ENCODE peak calls at places on chromosomes 13 and 19, in seven cellular contexts. O is nucleus accumbens; Y is A549; G is activated CD4-positive, alpha-beta T cell treated with anti-CD3 and anti-CD28 coated beads for 1 hour; A is effector memory CD4-positive, alpha-beta T cell; F is fibroblast of pulmonary artery; J is NCI-H1417. V is an unnamed sample.

GRCh38 chr13:25214371-25215252 is 42.5 kb upstream of the AMER2 start:
- DNase-seq in J (no peak), G (no peak), O (no peak), F (peak; percentile 55), Y (peak; percentile 2), A (no peak), V (no peak)

GRCh38 chr19:28960586-28960985 is 252.4 kb downstream of the UQCRFS1 start:
- DNase-seq in Y (no peak), J (no peak), O (no peak), G (no peak), A (no peak), F (no peak), V (no peak)

GRCh38 chr19:51607920-51608562 is 22.2 kb downstream of the SIGLEC5 start:
- DNase-seq in G (peak; percentile 22), J (no peak), A (no peak), F (peak; percentile 85), O (no peak), Y (peak; percentile 72), V (peak; percentile 18)

GRCh38 chr13:101523732-101524131 is 71.3 kb downstream of the ITGBL1 start:
- DNase-seq in A (no peak), J (no peak), F (peak; percentile 39), G (no peak), Y (no peak), O (no peak), V (no peak)

GRCh38 chr19:18308051-18308947 is 14.6 kb downstream of the LSM4 start:
- DNase-seq in G (no peak), F (no peak), Y (no peak), A (no peak), O (no peak), J (no peak), V (no peak)

GRCh38 chr19:42563352-42564210 is 31.1 kb downstream of the CEACAM8 start:
- DNase-seq in A (no peak), Y (peak; percentile 76), J (peak; percentile 57), G (no peak), O (no peak), F (peak; percentile 58), V (no peak)

GRCh38 chr13:39038569-39038898 is 278 bp downstream of the NHLRC3 start:
- DNase-seq in J (no peak), Y (peak; percentile 10), G (peak; percentile 27), F (no peak), O (no peak), A (peak; percentile 18), V (peak; percentile 36)

GRCh38 chr19:12331211-12331941 is 2.1 kb downstream of the ZNF563 start:
- DNase-seq in O (no peak), G (peak; percentile 27), A (peak; percentile 12), Y (no peak), J (no peak), F (no peak), V (peak; percentile 14)

GRCh38 chr13:32984857-32985626 is 31.2 kb upstream of the KL start:
- DNase-seq in O (no peak), G (no peak), F (no peak), J (peak; percentile 95), A (no peak), Y (peak; percentile 93), V (no peak)

GRCh38 chr19:30648321-30648720 is 276.1 kb downstream of the ZNF536 start:
- DNase-seq in O (no peak), F (no peak), Y (no peak), G (no peak), J (no peak), A (no peak), V (no peak)

GRCh38 chr13:22915442-22916082 is 265.2 kb upstream of the SGCG start:
- DNase-seq in F (peak; percentile 45), G (no peak), A (no peak), O (no peak), Y (peak; percentile 53), J (peak; percentile 56), V (no peak)

GRCh38 chr19:38952395-38953165 is 21.8 kb downstream of the MRPS12 start:
- DNase-seq in G (no peak), A (no peak), O (no peak), F (peak; percentile 16), Y (peak; percentile 78), J (peak; percentile 86), V (no peak)

GRCh38 chr19:44306283-44306682 is 1.5 kb upstream of the ZNF235 start:
- DNase-seq in J (no peak), A (no peak), G (no peak), F (no peak), O (no peak), Y (no peak), V (no peak)

GRCh38 chr19:19109601-19110000 is 28.7 kb downstream of the TMEM161A start:
- DNase-seq in F (peak; percentile 7), O (no peak), A (no peak), G (no peak), Y (no peak), J (no peak), V (no peak)

GRCh38 chr19:53696951-53697350 is 65.2 kb downstream of the DPRX start:
- DNase-seq in G (no peak), O (no peak), Y (no peak), F (peak; percentile 2), J (no peak), A (no peak), V (no peak)

GRCh38 chr19:50555447-50556235 is 12.6 kb downstream of the LRRC4B start:
- DNase-seq in O (no peak), A (no peak), J (peak; percentile 46), F (peak; percentile 11), G (no peak), Y (peak; percentile 64), V (no peak)

GRCh38 chr13:52665325-52665724 is 12.7 kb downstream of the SUGT1 start:
- DNase-seq in J (peak; percentile 65), G (no peak), A (no peak), Y (peak; percentile 10), F (peak; percentile 57), O (no peak), V (no peak)

GRCh38 chr19:22622901-22623840 is 11.0 kb upstream of the ZNF492 start:
- DNase-seq in Y (no peak), A (no peak), F (no peak), J (no peak), G (no peak), O (no peak), V (no peak)

GRCh38 chr19:49212302-49212701 is 54.7 kb downstream of the TRPM4 start:
- DNase-seq in G (no peak), Y (no peak), A (no peak), O (no peak), J (peak; percentile 81), F (peak; percentile 83), V (no peak)

V was measured in T-helper 17 cell.